ENCODE peak calls at places on chromosomes 1 and 21, in seven cellular contexts. J is activated CD4-positive, alpha-beta T cell treated with anti-CD3 and anti-CD28 coated beads, Interleukin-2, amount 50 U/mL, for 1 hour; V is Calu3; P is T-helper 1 cell; F is activated T-cell treated with anti-CD3 and anti-CD28 coated beads, Interleukin-2, amount 50 U/mL, for 72 hours; D is B cell; M is A673. C is an unnamed sample.

GRCh38 chr1:7352364-7352763 is 418.7 kb upstream of the VAMP3 start:
- DNase-seq in F (no peak), D (no peak), V (no peak), P (no peak), J (no peak), M (no peak), C (no peak)

GRCh38 chr1:27520651-27521050 is 30.7 kb upstream of the WASF2 start:
- DNase-seq in F (no peak), D (no peak), P (no peak), J (no peak), M (no peak), V (no peak), C (no peak)

GRCh38 chr1:36258960-36259344 is 34.7 kb downstream of the THRAP3 start:
- DNase-seq in V (no peak), D (no peak), M (no peak), P (no peak), J (no peak), F (no peak), C (no peak)

GRCh38 chr1:26692211-26692792 is 3.5 kb upstream of the ARID1A start:
- DNase-seq in P (peak; percentile 58), V (peak; percentile 72), F (peak; percentile 74), J (peak; percentile 73), M (peak; percentile 98), D (peak; percentile 83), C (peak; percentile 90)

GRCh38 chr21:27700974-27701614 is 734.2 kb upstream of the ADAMTS5 start:
- DNase-seq in F (peak; percentile 70), M (peak; percentile 84), P (no peak), D (peak; percentile 33), V (peak; percentile 77), J (peak; percentile 41), C (peak; percentile 85)

GRCh38 chr1:12345350-12346217 is 115.8 kb downstream of the VPS13D start:
- DNase-seq in F (peak; percentile 12), D (peak; percentile 20), M (no peak), P (no peak), V (no peak), J (no peak), C (no peak)

GRCh38 chr1:151368745-151369610 is 3.5 kb downstream of the SELENBP1 start:
- DNase-seq in D (no peak), M (no peak), J (no peak), F (no peak), P (no peak), V (no peak), C (peak; percentile 44)

GRCh38 chr1:24702511-24703293 is 42.5 kb upstream of the CLIC4 start:
- DNase-seq in M (no peak), P (no peak), V (no peak), F (no peak), J (no peak), D (no peak), C (no peak)

GRCh38 chr1:156961709-156962108 is 41.3 kb downstream of the LRRC71 start:
- DNase-seq in J (peak; percentile 22), M (peak; percentile 36), P (no peak), V (peak; percentile 27), D (peak; percentile 13), F (peak; percentile 45), C (no peak)

GRCh38 chr1:152725261-152725660 is 17.3 kb downstream of the LCE4A start:
- DNase-seq in D (no peak), V (no peak), P (no peak), J (no peak), M (no peak), F (no peak), C (no peak)

GRCh38 chr1:245121523-245121922 is 33.3 kb upstream of the KIF26B start:
- DNase-seq in J (no peak), M (no peak), V (no peak), D (no peak), P (no peak), F (no peak), C (no peak)

GRCh38 chr1:22830131-22830566 is 119.5 kb downstream of the EPHB2 start:
- DNase-seq in P (no peak), F (no peak), V (no peak), M (peak; percentile 14), J (no peak), D (no peak), C (no peak)

GRCh38 chr1:41418868-41419583 is 57.8 kb downstream of the FOXO6 start:
- DNase-seq in D (no peak), M (no peak), J (no peak), P (no peak), F (no peak), V (peak; percentile 93), C (peak; percentile 79)

GRCh38 chr1:151475175-151475574 is 15.9 kb upstream of the POGZ start:
- DNase-seq in P (no peak), F (peak; percentile 54), D (no peak), V (no peak), J (no peak), M (no peak), C (no peak)

GRCh38 chr1:161791889-161792655 is 26.0 kb downstream of the ATF6 start:
- DNase-seq in V (no peak), D (no peak), M (no peak), J (no peak), F (no peak), P (no peak), C (no peak)

GRCh38 chr1:20634594-20635084 is 1.4 kb downstream of the PINK1 start:
- DNase-seq in V (peak; percentile 37), F (peak; percentile 30), J (peak; percentile 18), P (no peak), D (no peak), M (peak; percentile 77), C (peak; percentile 22)

GRCh38 chr1:26263212-26263611 is 16.7 kb upstream of the SH3BGRL3 start:
- DNase-seq in D (no peak), V (no peak), J (no peak), M (no peak), P (no peak), F (no peak), C (no peak)

GRCh38 chr1:185488673-185489311 is 171.7 kb upstream of the IVNS1ABP start:
- DNase-seq in F (no peak), P (no peak), V (peak; percentile 8), J (no peak), D (no peak), M (no peak), C (peak; percentile 51)

GRCh38 chr1:223811634-223812101 is 34.1 kb downstream of the TP53BP2 start:
- DNase-seq in J (no peak), D (peak; percentile 51), M (peak; percentile 61), P (no peak), V (no peak), F (no peak), C (no peak)

GRCh38 chr1:18149113-18149641 is 41.6 kb downstream of the IGSF21 start:
- DNase-seq in V (no peak), J (no peak), D (no peak), P (no peak), M (no peak), F (no peak), C (no peak)

GRCh38 chr1:85992756-85993155 is 163.8 kb downstream of the COL24A1 start:
- DNase-seq in P (no peak), D (no peak), M (peak; percentile 10), V (no peak), F (no peak), J (no peak), C (no peak)

GRCh38 chr1:17668638-17669175 is 86.4 kb upstream of the ACTL8 start:
- DNase-seq in J (no peak), P (no peak), M (no peak), D (no peak), F (no peak), V (no peak), C (no peak)

GRCh38 chr1:152112885-152113432 is 2.3 kb downstream of the TCHH start:
- DNase-seq in M (no peak), F (no peak), P (no peak), J (no peak), D (no peak), V (no peak), C (no peak)

GRCh38 chr1:107473065-107473464 is 332.2 kb downstream of the NTNG1 start:
- DNase-seq in V (no peak), D (no peak), M (no peak), P (no peak), J (no peak), F (no peak), C (no peak)

GRCh38 chr1:58717979-58718378 is 18.1 kb upstream of the MYSM1 start:
- DNase-seq in M (no peak), V (no peak), P (no peak), F (peak; percentile 43), J (no peak), D (no peak), C (no peak)

GRCh38 chr1:186983327-186983726 is 154.6 kb downstream of the PLA2G4A start:
- DNase-seq in M (no peak), J (no peak), F (no peak), P (no peak), D (no peak), V (no peak), C (peak; percentile 67)

GRCh38 chr1:40308036-40308727 is 8.9 kb downstream of the COL9A2 start:
- DNase-seq in F (no peak), V (no peak), P (no peak), D (no peak), J (no peak), M (no peak), C (no peak)

GRCh38 chr1:240539700-240540414 is 72.1 kb downstream of the GREM2 start:
- DNase-seq in J (no peak), V (no peak), P (no peak), M (no peak), F (no peak), D (no peak), C (no peak)

GRCh38 chr1:107246775-107247345 is 106.0 kb downstream of the NTNG1 start:
- DNase-seq in F (no peak), M (peak; percentile 93), D (peak; percentile 39), J (no peak), V (no peak), P (no peak), C (no peak)

GRCh38 chr1:218739426-218739825 is 394.3 kb downstream of the TGFB2 start:
- DNase-seq in F (no peak), P (no peak), M (no peak), V (no peak), J (no peak), D (no peak), C (peak; percentile 37)

GRCh38 chr1:18532390-18533170 is 51.9 kb downstream of the KLHDC7A start:
- DNase-seq in P (no peak), J (no peak), M (no peak), D (no peak), V (no peak), F (no peak), C (no peak)

C was measured in mucosa of gallbladder.